ENCODE peak calls at places on chromosomes 5 and 9, in five cellular contexts. U is fibroblast of lung, J is coronary artery, C is adrenal gland, A is heart right ventricle. B is an unnamed sample.

GRCh38 chr5:35618297-35618636 is 604 bp downstream of the SPEF2 start:
- DNase-seq in U (no peak), C (no peak), J (no peak), A (no peak), B (no peak)

GRCh38 chr9:73911814-73912213 is 585.3 kb upstream of the RORB start:
- DNase-seq in J (no peak), U (no peak), C (no peak), A (no peak), B (no peak)

GRCh38 chr9:95037789-95038521 is 279.6 kb downstream of the FANCC start:
- DNase-seq in A (no peak), U (no peak), J (no peak), C (no peak), B (no peak)

GRCh38 chr9:100098241-100098886 is 436 bp downstream of the ERP44 start:
- DNase-seq in C (peak), J (peak), U (peak), A (peak), B (peak)

GRCh38 chr9:133460405-133461175 is 812 bp downstream of the CACFD1 start:
- DNase-seq in U (peak), J (peak), C (peak), A (no peak), B (no peak)

GRCh38 chr5:88671808-88672499 is 211.0 kb downstream of the MEF2C start:
- DNase-seq in U (no peak), J (no peak), C (no peak), A (no peak), B (no peak)

GRCh38 chr9:18485691-18486090 is 11.7 kb downstream of the ADAMTSL1 start:
- DNase-seq in J (no peak), A (no peak), U (peak), C (no peak), B (no peak)

GRCh38 chr5:73433982-73434342 is 14.6 kb downstream of the FOXD1 start:
- DNase-seq in U (peak), J (no peak), C (no peak), A (no peak), B (no peak)

GRCh38 chr5:20041326-20041977 is 53.5 kb upstream of the CDH18 start:
- DNase-seq in C (no peak), A (no peak), U (peak), J (no peak), B (no peak)

GRCh38 chr5:43429706-43430105 is 17.5 kb upstream of the CCL28 start:
- DNase-seq in J (no peak), C (no peak), U (no peak), A (no peak), B (no peak)

GRCh38 chr9:96256800-96257199 is 45.2 kb downstream of the HSD17B3 start:
- DNase-seq in U (no peak), J (no peak), C (no peak), A (no peak), B (no peak)

GRCh38 chr9:110123364-110124095 is 84.4 kb downstream of the C9orf152 start:
- DNase-seq in A (no peak), C (no peak), U (peak), J (peak), B (no peak)

GRCh38 chr5:151448038-151448985 is 909 bp downstream of the SLC36A1 start:
- DNase-seq in U (peak), J (no peak), C (no peak), A (no peak), B (no peak)

GRCh38 chr5:98997000-98997399 is 68.2 kb upstream of the CHD1 start:
- DNase-seq in U (peak), A (no peak), C (no peak), J (no peak), B (no peak)

GRCh38 chr5:89556215-89557009 is 673.4 kb upstream of the MEF2C start:
- DNase-seq in A (no peak), J (no peak), C (no peak), U (peak), B (no peak)

GRCh38 chr5:127439544-127440096 is 77.8 kb upstream of the PRRC1 start:
- DNase-seq in U (no peak), J (no peak), A (no peak), C (no peak), B (no peak)

GRCh38 chr5:67149057-67149634 is 47.5 kb downstream of the CD180 start:
- DNase-seq in A (no peak), J (no peak), U (peak), C (no peak), B (no peak)

GRCh38 chr5:67146981-67147380 is 49.6 kb downstream of the CD180 start:
- DNase-seq in A (no peak), C (no peak), J (no peak), U (no peak), B (no peak)

GRCh38 chr5:67147768-67148167 is 48.8 kb downstream of the CD180 start:
- DNase-seq in J (no peak), A (no peak), U (peak), C (no peak), B (no peak)

GRCh38 chr5:67152400-67152799 is 44.2 kb downstream of the CD180 start:
- DNase-seq in C (no peak), J (no peak), U (no peak), A (no peak), B (no peak)

DNA sequence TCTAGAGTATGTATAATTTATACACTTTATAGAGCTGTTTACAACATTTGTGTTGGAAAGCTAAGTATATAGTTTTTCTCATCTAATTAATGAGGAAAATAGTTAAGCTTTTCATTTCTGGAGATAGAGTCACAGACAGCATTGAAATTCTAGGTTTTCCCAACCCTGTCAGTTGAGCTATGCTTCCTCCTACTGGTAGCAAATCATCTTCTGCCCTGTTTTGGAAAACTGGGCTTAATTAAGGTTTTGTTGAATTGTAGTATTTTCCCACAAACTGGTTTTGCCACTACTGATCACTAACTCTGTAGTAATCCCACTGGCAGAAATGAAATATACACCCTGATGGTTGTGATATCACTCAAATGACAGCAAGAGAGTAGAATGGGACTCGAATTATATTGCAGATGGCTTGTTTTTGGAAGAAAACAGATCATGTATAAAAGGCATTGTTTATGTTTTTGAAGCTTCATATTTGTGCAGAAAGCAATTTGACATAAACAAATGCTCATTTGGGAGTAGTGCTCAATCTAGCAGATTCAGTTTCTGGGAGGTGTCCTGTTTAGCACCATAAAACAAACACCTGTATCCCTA is 46.6 kb downstream of the CD180 start:
- DNase-seq in U (peak), C (no peak), A (no peak), J (no peak), B (no peak)
- TF ChIP-seq CTCF in U (peak), C (peak), A (peak), J (no peak), B (peak)

DNA sequence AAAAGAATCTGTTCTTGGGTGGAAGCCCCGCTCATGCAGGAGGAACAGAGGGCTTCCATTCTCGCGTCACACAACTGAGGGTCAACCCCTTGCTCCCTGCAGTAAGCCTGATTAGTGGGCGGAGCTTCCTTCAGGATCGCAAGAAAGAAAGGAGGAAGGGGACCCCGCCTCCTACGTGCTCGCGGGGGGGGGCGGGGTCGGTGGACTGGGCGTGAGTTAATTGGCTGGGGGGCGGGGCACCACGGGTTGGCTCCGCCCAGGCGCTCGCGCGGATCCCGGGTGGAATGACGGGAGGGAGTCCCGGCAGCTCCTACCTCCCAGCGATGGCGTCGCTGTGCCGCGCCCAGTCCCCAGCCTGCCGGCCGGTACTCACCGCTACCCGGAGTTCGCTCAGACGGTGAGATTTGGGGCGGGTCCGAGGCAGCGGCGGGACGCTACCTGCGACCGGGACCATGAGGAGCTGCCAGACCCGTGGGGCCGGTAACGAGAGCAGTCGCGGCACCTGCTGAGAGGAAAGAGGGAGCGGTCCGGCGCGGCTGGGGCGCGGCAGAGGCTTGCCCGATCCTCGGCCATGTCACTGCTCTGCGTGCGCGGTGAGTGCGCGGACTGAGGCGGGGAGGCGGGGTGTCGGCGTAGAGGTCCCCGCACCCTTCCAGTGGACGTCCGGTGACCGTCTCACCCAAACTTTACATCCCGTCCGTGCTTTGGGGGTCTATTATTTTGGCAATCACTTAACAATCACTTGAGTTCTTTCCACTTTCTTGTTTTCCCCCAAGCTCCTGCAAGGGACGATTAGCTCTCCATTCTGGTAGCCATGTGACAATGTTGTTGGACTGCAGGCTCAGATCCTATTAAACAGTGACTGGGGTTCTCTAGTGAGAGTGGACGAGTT is at the start of gene UNC13B:
- DNase-seq in J (peak), C (peak), U (peak), A (peak), B (peak)
- TF ChIP-seq CTCF in J (no peak), C (peak), U (peak), A (peak), B (peak)

DNA sequence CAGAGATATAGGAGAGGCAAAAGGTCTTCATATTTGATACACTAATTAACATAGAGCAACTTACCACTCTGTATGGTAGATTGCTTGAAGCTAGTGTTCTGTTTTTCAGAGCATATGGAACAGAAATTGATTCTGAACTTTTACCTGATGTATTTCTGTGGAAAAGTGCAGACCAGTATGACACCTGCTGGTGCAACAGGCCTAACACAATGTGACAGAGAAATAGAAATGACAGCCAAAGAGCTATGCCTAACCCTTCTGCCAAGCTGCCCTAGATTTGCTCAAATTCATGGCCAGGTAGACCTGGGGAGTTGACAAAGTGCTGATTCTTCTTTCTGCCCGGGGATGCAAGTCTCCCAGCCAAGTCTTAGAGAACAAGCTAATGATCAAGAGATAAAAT is 65.4 kb upstream of the RNF180 start:
- DNase-seq in J (no peak), C (no peak), U (no peak), A (no peak), B (no peak)
- TF ChIP-seq CTCF in J (no peak), C (no peak), U (no peak), A (no peak), B (no peak)

GRCh38 chr5:77230727-77231469 is 20.4 kb downstream of the PDE8B start:
- DNase-seq in U (peak), J (no peak), A (no peak), C (no peak), B (no peak)
- TF ChIP-seq CTCF in U (peak), J (no peak), A (no peak), C (no peak), B (peak)

DNA sequence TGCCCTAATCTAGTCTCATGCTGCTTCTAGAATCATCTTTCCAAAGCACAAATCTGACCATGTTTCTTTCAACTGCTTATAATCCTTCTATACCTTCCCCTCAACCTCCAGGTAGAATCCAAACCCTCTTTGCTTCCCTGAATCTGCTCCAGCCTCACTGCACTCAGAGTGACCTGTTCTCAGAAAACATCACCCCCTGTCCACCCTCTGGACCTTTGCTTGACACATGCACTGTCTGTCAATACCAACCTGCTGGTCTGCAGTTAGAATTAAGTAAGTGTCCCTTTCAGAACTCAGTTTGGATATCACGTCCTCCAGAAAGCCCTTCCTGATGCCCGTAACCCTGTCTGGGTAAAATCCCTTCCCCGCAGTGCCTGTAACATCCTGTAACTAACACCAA is 63.1 kb downstream of the SH3TC2 start:
- DNase-seq in A (no peak), C (no peak), U (no peak), J (no peak), B (no peak)
- TF ChIP-seq CTCF in A (no peak), C (no peak), U (no peak), J (no peak), B (no peak)

GRCh38 chr5:87074934-87075541 is 192.6 kb upstream of the RASA1 start:
- DNase-seq in A (no peak), J (no peak), C (no peak), U (no peak), B (no peak)

GRCh38 chr5:87074072-87074471 is 193.6 kb upstream of the RASA1 start:
- DNase-seq in J (no peak), C (no peak), A (no peak), U (no peak), B (no peak)

GRCh38 chr5:87069311-87069710 is 198.4 kb upstream of the RASA1 start:
- DNase-seq in C (no peak), J (no peak), A (no peak), U (no peak), B (no peak)

DNA sequence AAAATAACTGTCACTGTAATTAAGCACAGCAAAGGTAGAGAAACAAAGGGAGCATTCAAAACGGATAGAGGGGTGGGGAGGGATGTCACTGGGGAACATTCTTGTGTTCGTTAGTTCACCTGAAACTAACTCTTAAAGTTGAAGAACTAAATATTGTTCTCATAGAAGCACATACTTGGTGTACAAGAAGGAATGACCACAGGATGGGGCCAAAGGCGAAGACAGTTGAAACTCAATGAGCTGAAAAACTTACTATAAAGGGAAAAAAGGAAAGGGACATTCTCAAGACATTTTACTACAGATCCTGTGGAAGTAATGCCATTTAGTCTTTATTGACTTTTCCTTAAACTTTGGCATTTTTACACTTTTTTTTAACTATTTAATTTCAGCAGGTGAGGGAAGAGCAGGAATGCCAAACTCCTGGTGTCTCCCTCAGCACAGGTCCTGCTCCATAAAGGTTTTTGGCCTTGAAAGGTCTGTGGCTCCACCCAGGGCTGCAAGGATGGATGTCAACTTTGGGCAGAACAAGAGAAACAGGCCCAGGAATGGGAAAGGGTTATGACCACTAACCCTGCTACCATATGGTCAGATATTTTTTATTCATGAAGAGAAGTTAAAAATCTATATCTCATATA is 197.6 kb upstream of the RASA1 start:
- DNase-seq in A (no peak), J (no peak), C (no peak), U (peak), B (no peak)
- TF ChIP-seq CTCF in A (peak), J (peak), C (peak), U (peak), B (peak)

GRCh38 chr5:10699987-10700386 is 61.0 kb downstream of the DAP start:
- DNase-seq in A (no peak), J (no peak), U (no peak), C (no peak), B (no peak)
- TF ChIP-seq CTCF in A (no peak), J (no peak), U (no peak), C (no peak), B (no peak)

DNA sequence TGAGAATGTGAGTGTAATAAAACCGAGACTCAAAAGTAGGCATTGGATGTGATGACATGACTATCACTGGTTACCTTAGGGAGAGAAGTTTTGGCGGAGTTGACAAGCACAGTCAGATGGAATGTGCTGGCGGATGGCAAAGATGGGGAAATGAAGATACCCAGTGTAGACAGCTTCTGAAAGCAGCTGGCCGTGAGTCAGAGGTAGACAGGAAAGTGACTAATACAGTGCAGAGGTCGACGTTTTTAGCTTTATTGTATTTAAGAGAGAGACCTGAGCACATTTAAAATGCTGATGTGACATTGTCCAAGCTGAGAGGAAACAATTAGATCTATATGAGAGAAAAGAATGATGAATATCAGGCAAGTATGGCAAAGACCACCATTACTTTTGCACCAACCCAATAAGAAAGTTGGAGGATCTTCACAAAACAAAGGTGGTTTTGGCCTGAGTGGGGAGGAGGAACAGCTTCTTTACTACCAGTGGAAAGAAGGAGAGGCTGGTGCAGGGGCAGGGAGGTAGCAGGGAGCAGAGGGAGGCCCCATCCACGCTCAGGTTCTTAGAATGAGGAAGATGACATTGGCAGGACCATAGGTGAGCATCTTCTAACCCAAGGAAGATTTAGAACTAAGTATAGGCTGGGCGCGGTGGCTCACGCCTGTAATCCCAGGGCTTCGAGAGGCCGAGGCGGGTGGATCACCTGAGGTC is 36.7 kb upstream of the KCNIP1 start:
- DNase-seq in J (no peak), C (no peak), U (peak), A (no peak), B (peak)
- TF ChIP-seq CTCF in J (no peak), C (no peak), U (no peak), A (no peak), B (no peak)

GRCh38 chr5:153809181-153809580 is 229.5 kb downstream of the FAM114A2 start:
- DNase-seq in C (no peak), J (no peak), U (no peak), A (no peak), B (no peak)
- TF ChIP-seq CTCF in C (no peak), J (no peak), U (no peak), A (no peak), B (no peak)